ENCODE peak calls at places on chromosome 15, in six cellular contexts. Q, Y, V, F, R and H are unnamed samples.

GRCh38 chr15:42210703-42211102 is 2.6 kb upstream of the VPS39 start:
- DNase-seq in R (no peak), F (no peak), V (no peak), Y (no peak), Q (no peak), H (no peak)

GRCh38 chr15:55327392-55327791 is 8.4 kb downstream of the PIGB start:
- DNase-seq in V (no peak), R (no peak), Q (no peak), Y (no peak), F (no peak), H (no peak)

GRCh38 chr15:67240235-67241131 is 14.0 kb downstream of the AAGAB start:
- DNase-seq in Y (no peak), F (no peak), Q (no peak), R (no peak), V (no peak), H (no peak)

GRCh38 chr15:52078876-52079700 is 33.5 kb downstream of the BCL2L10 start:
- DNase-seq in Q (no peak), R (peak), F (peak), Y (peak), V (peak), H (peak)

GRCh38 chr15:41828747-41829270 is 917 bp downstream of the JMJD7 start:
- DNase-seq in R (no peak), Y (no peak), V (peak), F (no peak), Q (no peak), H (peak)

GRCh38 chr15:53830707-53831386 is 71.4 kb upstream of the WDR72 start:
- DNase-seq in Y (no peak), R (no peak), F (peak), Q (no peak), V (no peak), H (no peak)

GRCh38 chr15:84969257-84969656 is 12.4 kb upstream of the PDE8A start:
- DNase-seq in F (no peak), Q (no peak), V (no peak), R (no peak), Y (no peak), H (no peak)

GRCh38 chr15:85314653-85315052 is 65.8 kb upstream of the AKAP13 start:
- DNase-seq in Q (no peak), R (no peak), F (no peak), V (no peak), Y (no peak), H (no peak)

GRCh38 chr15:58369261-58369699 is 62.5 kb upstream of the LIPC start:
- DNase-seq in R (no peak), V (no peak), Q (no peak), F (no peak), Y (no peak), H (peak)

GRCh38 chr15:61367953-61368352 is 138.9 kb upstream of the RORA start:
- DNase-seq in Y (no peak), F (peak), V (no peak), R (no peak), Q (no peak), H (no peak)

GRCh38 chr15:55741592-55742497 is 1.1 kb downstream of the PRTG start:
- DNase-seq in V (no peak), Y (peak), R (no peak), Q (no peak), F (peak), H (peak)

GRCh38 chr15:44066211-44066827 is 128.8 kb downstream of the FRMD5 start:
- DNase-seq in Q (peak), F (peak), R (peak), Y (peak), V (peak), H (peak)

GRCh38 chr15:28013480-28013879 is 85.6 kb downstream of the OCA2 start:
- DNase-seq in F (no peak), Y (no peak), V (no peak), Q (no peak), R (no peak), H (no peak)

GRCh38 chr15:70451861-70452653 is 311.3 kb downstream of the UACA start:
- DNase-seq in Y (no peak), V (no peak), R (peak), Q (no peak), F (peak), H (no peak)

GRCh38 chr15:36856339-36856973 is 243.9 kb downstream of the MEIS2 start:
- DNase-seq in Y (no peak), R (no peak), Q (no peak), V (no peak), F (no peak), H (no peak)

GRCh38 chr15:41892621-41893421 is 1.0 kb downstream of the SPTBN5 start:
- DNase-seq in R (no peak), Q (no peak), V (no peak), Y (no peak), F (no peak), H (no peak)

GRCh38 chr15:41782486-41783271 is 8.4 kb downstream of the MAPKBP1 start:
- DNase-seq in Q (no peak), Y (no peak), F (no peak), V (no peak), R (no peak), H (no peak)

GRCh38 chr15:52021128-52021671 is 2.2 kb downstream of the MAPK6 start:
- DNase-seq in Y (no peak), F (no peak), V (peak), R (peak), Q (peak), H (peak)

GRCh38 chr15:48459571-48460461 is 128.6 kb downstream of the DUT start:
- DNase-seq in F (no peak), R (no peak), V (peak), Q (peak), Y (no peak), H (peak)

GRCh38 chr15:35088329-35088728 is 3.2 kb upstream of the NANOGP8 start:
- DNase-seq in Q (no peak), Y (no peak), F (no peak), V (no peak), R (no peak), H (no peak)

GRCh38 chr15:51735211-51735610 is 2.2 kb downstream of the LYSMD2 start:
- DNase-seq in Q (no peak), F (no peak), V (no peak), R (no peak), Y (no peak), H (no peak)

GRCh38 chr15:56739474-56739873 is 6.2 kb upstream of the ZNF280D start:
- DNase-seq in R (no peak), V (no peak), Y (no peak), Q (no peak), F (no peak), H (no peak)

GRCh38 chr15:41487802-41488201 is 5.9 kb upstream of the ITPKA start:
- DNase-seq in R (no peak), Q (no peak), Y (no peak), F (no peak), V (peak), H (no peak)

GRCh38 chr15:90214553-90215205 is 13.5 kb downstream of the SEMA4B start:
- DNase-seq in V (no peak), Q (no peak), R (no peak), Y (no peak), F (peak), H (no peak)

GRCh38 chr15:34726407-34727100 is 28.2 kb downstream of the GJD2 start:
- DNase-seq in Q (no peak), R (no peak), V (no peak), Y (no peak), F (no peak), H (no peak)

GRCh38 chr15:35062164-35063099 is 22.7 kb downstream of the NANOGP8 start:
- DNase-seq in V (peak), Y (no peak), F (no peak), R (no peak), Q (no peak), H (no peak)

GRCh38 chr15:64905119-64905831 is 6.4 kb upstream of the ANKDD1A start:
- DNase-seq in Y (peak), R (peak), F (peak), Q (no peak), V (peak), H (peak)
- TF ChIP-seq CTCF in Y (peak), R (peak), F (peak), Q (peak), V (peak), H (peak)

GRCh38 chr15:19992428-19992827 is 549.2 kb downstream of the GOLGA6L6 start:
- DNase-seq in Y (no peak), V (no peak), R (no peak), F (no peak), Q (no peak), H (no peak)

GRCh38 chr15:19984101-19984500 is 557.5 kb downstream of the GOLGA6L6 start:
- DNase-seq in Y (no peak), V (no peak), R (no peak), F (no peak), Q (no peak), H (no peak)

DNA sequence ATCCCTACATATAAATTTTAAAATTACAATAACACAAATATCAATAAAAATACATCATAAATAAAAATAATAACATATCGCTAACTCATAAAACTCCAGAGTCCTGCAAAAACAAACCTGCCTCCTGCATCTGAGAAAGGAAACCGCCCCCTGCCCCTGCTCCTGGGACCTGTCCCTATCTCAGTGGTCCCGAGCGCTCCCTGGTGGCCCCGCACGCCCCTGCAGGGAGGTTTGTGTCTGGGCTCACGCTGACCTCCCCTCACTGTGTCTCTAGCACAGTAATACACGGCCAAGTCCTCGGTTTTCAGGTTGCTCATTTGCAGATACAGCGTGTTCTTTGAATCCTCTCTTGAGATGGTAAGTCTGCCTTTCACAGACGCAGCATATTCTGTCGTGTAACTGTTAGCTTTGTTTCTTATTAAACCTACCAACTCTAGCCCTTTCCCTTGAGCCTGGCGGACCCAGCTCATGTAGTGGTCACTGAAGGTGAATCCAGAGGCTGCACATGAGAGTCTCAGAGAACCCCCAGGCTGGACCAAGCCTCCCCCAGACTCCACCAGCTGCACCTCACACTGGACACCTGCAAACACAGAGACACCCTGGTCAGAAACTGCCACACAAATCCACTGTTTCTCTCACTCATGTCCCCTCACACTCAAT is 554.1 kb downstream of the GOLGA6L6 start:
- DNase-seq in Q (no peak), R (peak), F (peak), Y (no peak), V (no peak), H (no peak)
- TF ChIP-seq CTCF in Q (no peak), R (peak), F (peak), Y (no peak), V (no peak), H (no peak)

GRCh38 chr15:39887832-39888231 is 32.2 kb downstream of the GPR176 start:
- DNase-seq in R (no peak), V (peak), Q (no peak), Y (no peak), F (peak), H (peak)
- TF ChIP-seq CTCF in R (peak), V (peak), Q (peak), Y (no peak), F (peak), H (peak)

GRCh38 chr15:86916671-86917450 is 837.2 kb downstream of the AGBL1 start:
- DNase-seq in V (no peak), F (no peak), Y (no peak), Q (no peak), R (no peak), H (no peak)

GRCh38 chr15:86919581-86919980 is 839.9 kb downstream of the AGBL1 start:
- DNase-seq in F (no peak), Y (no peak), Q (no peak), V (no peak), R (no peak), H (no peak)

GRCh38 chr15:86911022-86911421 is 831.4 kb downstream of the AGBL1 start:
- DNase-seq in V (no peak), Q (no peak), F (no peak), R (no peak), Y (no peak), H (no peak)

GRCh38 chr15:86915811-86916331 is 836.2 kb downstream of the AGBL1 start:
- DNase-seq in V (peak), F (peak), Y (peak), Q (peak), R (peak), H (peak)
- TF ChIP-seq CTCF in V (peak), F (peak), Y (peak), Q (peak), R (peak), H (peak)

GRCh38 chr15:74956648-74957300 is at the start of gene RPP25:
- DNase-seq in V (peak), Q (no peak), Y (peak), R (peak), F (peak), H (peak)
- TF ChIP-seq CTCF in V (no peak), Q (no peak), Y (no peak), R (no peak), F (no peak), H (no peak)

DNA sequence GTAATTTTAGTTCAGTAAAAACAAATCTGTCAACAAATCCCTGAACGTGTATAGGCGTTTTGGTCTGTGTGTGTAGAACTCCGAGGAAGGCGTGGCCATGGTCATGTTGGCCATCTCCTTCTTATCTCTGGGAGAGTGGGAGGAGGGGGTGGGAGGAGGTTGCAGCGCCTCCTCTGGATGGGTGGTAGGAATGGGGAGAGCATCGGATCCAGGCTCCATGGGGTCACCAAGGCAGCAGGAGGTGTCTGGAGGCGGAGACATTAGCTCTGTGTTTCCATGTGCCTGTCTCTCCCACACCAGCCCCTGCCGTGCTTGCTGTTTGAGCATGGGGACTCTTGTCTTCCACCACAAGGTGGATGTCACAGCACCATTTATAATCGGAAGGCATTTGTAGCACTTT is 34.5 kb upstream of the TRPM1 start:
- DNase-seq in R (peak), V (no peak), Y (no peak), F (peak), Q (no peak), H (no peak)
- TF ChIP-seq CTCF in R (peak), V (no peak), Y (no peak), F (peak), Q (no peak), H (no peak)

GRCh38 chr15:100433304-100433703 is 91.5 kb upstream of the ADAMTS17 start:
- DNase-seq in Y (no peak), Q (no peak), F (no peak), R (no peak), V (no peak), H (no peak)
- TF ChIP-seq CTCF in Y (no peak), Q (no peak), F (no peak), R (peak), V (no peak), H (no peak)